ENCODE peak calls at places on chromosomes 2 and 18, in four cellular contexts. T is K562, I is H1, D is HepG2. W is an unnamed sample. For H3K4me1, the result is how much of the 10 kb centered on the place peaks cover.

GRCh38 chr2:42196403-42197267 is 27.5 kb downstream of the EML4 start:
- DNase-seq in I (no peak), T (peak), D (peak), W (peak)

GRCh38 chr2:223835701-223836532 is 1.5 kb downstream of the AP1S3 start:
- DNase-seq in I (no peak), T (no peak), D (no peak), W (peak)

GRCh38 chr2:24304621-24305020 is 55.7 kb downstream of the ITSN2 start:
- DNase-seq in D (no peak), T (no peak), I (no peak), W (no peak)

GRCh38 chr18:12374398-12374797 is 2.6 kb downstream of the AFG3L2 start:
- DNase-seq in I (no peak), T (no peak), D (no peak), W (no peak)

GRCh38 chr2:1052671-1053270 is 102.1 kb downstream of the SNTG2 start:
- DNase-seq in T (no peak), D (no peak), I (no peak), W (no peak)

GRCh38 chr2:124585277-124585676 is 560.2 kb downstream of the CNTNAP5 start:
- DNase-seq in D (peak), T (no peak), I (no peak), W (no peak)

GRCh38 chr18:55534547-55534946 is 53.4 kb downstream of the TCF4 start:
- DNase-seq in D (no peak), T (no peak), I (no peak), W (no peak)

GRCh38 chr2:202036601-202037037 is 3.0 kb downstream of the FZD7 start:
- DNase-seq in D (no peak), I (no peak), T (no peak), W (no peak)

GRCh38 chr2:240232961-240233890 is 92.8 kb upstream of the OTOS start:
- DNase-seq in I (peak), D (peak), T (peak), W (no peak)

GRCh38 chr2:6214471-6214870 is 522.3 kb downstream of the SOX11 start:
- DNase-seq in T (no peak), D (no peak), I (no peak), W (no peak)

GRCh38 chr2:8684885-8685696 is 3.2 kb downstream of the ID2 start:
- DNase-seq in T (peak), D (peak), I (peak), W (no peak)

GRCh38 chr2:229443869-229444268 is 172.8 kb upstream of the PID1 start:
- DNase-seq in T (no peak), D (no peak), I (no peak), W (no peak)

GRCh38 chr2:70283500-70284191 is 9.9 kb downstream of the SNRPG start:
- DNase-seq in D (no peak), T (no peak), I (no peak), W (no peak)

DNA sequence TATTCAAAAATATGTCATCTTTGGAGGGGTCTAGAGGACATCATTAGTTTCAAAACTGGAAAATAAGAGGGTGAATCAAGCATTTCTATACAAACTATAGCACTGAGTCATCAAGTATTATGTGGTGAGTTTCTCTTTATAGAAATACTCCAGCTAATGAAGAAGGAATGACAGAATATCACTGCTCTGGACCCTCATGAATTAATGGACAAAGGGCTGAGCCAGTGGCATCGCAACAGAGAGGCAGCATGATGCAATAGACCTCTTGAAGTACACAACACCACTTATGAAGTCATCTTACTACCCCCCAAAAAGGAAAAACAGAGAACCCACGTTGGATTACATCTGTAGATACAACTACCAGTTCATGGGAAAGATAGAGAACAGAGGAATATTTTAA is 27.4 kb upstream of the EIF2AK3 start:
- DNase-seq in I (no peak), T (no peak), D (no peak), W (no peak)
- TF ChIP-seq GABPA in I (no peak), T (no peak), D (no peak), W (no peak)

GRCh38 chr2:30161929-30162328 is 15.1 kb downstream of the YPEL5 start:
- DNase-seq in I (no peak), D (no peak), T (no peak), W (no peak)
- H3K4me1 ChIP-seq in I (under half), D (under half), T (under half), W (under half)

DNA sequence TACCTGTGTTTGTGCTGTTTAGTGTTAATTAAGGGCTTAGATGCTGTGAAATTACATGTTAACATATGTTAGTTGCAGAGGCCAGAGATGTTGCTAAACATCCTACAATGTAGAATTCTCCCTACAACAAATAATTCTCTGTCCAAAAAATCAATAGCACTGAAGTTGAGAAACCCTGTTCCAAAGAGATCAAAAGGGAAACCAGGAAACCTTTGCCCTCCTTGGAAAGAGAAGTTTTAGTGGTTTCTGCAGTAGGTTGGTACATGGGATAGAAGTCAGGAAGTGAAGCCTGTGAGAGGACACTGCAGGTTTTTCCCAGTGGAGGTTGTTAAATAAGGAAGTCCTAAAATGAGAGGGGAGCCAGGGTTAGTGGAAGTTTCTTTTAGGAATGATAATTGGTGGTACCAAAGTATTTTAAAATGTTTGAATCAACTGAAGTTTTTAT is 6.3 kb upstream of the RMDN2 start:
- DNase-seq in T (no peak), D (peak), I (no peak), W (no peak)
- TF ChIP-seq ATF2 in T (no peak), D (peak), I (no peak), W (no peak)

GRCh38 chr2:30772021-30772705 is 35.1 kb downstream of the CAPN13 start:
- DNase-seq in D (no peak), T (no peak), I (peak), W (no peak)
- TF ChIP-seq GABPA in D (no peak), T (no peak), I (no peak), W (no peak)

DNA sequence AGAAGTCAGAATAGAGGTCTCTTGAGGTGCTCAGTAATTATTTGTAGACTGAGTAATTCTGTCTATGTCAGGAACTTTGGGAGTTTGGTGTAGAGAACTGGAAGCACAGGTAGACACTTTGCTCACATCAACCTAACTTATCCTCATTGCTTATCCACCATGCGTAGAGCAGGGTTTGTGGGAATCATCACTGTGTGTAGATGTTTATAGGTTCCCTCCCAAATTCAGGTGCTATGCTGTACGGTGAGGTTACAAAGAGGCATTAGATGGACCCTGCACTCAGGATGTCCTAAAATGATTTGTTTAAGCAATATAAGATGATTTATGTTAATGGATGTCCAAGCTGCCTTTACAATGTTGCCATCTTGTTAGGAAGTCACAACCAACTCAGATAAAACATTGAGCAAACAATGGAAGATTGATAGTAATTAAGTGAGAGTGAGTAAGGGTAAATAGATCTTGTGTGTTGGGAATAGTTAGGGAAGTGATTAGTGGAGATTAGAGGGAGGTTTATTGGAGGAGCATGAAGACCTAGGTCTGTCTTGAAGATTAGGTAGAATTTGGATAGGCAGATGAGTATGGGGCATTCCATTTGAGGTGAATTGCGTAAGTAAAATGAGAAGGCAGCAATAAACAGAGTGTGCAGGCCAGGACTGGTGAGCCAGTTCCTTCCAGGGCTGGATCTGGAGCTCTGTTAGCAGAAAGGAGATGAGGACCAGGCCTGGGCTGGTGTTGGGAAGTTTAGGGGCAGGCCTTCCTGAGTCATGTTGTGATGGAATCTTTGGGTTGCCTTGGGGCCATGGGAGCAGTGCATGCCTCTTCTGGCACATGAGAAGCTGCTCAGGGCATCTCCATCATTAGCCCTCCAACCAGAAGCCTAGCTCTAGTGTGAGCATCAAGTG is 12.1 kb downstream of the EPAS1 start:
- DNase-seq in T (no peak), D (no peak), I (no peak), W (no peak)
- H3K4me1 ChIP-seq in T (under half), D (half or more), I (under half), W (under half)

DNA sequence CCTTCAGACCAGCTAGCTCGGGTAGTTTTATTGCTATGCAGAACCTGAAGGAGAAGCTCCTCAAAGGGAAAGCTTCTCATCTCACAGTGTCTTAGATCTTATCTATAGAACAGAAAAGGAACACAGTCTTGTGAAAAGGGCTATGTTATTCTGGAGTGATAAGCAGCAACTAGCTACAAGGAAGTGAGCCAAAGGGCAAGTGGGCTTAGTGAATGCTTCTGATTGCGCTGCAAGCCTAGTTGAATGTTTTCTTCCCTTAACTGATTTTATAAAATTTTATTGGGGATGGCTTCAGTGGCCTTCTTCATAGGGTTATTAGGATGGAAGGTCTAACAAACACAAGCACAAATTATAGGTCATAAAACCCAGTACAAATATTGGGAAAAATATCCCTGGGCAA is 400.1 kb downstream of the PARD3B start:
- DNase-seq in T (no peak), D (no peak), I (no peak), W (no peak)
- TF ChIP-seq ATF2 in T (no peak), D (no peak), I (no peak), W (no peak)

DNA sequence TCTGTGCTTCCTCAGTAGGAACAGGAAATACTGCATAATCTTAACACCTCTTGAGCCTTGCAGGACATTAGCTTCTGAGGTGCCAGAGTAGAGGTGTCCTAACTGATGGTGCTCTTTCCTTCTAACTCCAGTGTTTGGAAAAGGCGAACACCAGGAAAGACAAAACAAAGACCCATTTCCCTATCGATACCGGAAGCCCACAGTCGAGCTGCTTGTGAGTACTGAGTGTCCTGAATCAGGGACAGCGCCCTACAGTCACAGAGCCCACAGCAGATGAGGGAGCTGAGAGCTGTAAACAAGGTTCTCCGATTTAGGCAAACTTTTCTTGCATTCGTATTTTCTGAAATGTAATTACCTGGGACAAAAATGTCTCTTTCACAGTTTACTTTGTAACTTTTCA is 50.7 kb downstream of the SLC14A2 start:
- DNase-seq in T (no peak), I (no peak), D (no peak), W (no peak)
- TF ChIP-seq GABPA in T (no peak), I (no peak), D (no peak), W (no peak)

DNA sequence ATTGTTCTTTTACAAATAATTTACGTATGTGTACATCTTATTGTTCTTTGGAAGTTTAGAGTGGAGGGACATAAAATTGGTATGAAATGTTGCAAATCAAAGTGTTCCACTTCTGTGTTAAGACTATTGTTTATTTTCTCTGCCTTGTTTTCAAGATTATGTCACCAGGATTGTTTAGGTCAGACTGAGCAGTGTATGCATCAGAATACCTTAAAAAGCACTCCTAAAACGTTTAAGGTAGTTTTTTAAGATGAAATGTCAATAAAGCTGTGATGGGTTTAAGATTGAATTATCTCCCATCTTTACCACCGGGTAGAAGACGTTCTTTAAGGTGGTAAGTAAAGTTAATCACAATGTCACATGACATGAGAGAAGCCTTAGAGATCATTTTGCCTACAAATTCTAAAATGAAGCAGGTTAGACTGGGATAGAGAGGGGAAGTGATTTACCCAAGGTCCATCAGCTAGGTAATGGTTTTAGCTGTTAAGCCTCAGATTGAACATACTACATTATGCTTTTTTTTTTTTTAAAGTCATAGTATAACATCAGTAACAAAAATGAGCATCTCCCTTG is 10.6 kb downstream of the VAPA start:
- DNase-seq in I (no peak), D (no peak), T (no peak), W (no peak)
- H3K4me1 ChIP-seq in I (under half), D (half or more), T (half or more), W (under half)